ENCODE peak calls at places on chromosomes 13 and 19, in five cellular contexts. K is PC-3, G is IMR-90, R is neural progenitor cell, B is MM.1S. Q is an unnamed sample.
A peak's percentile ranks its signal among the peaks of the same experiment; 100 is the strongest.

GRCh38 chr13:30926781-30927180 is 5.7 kb upstream of the TEX26 start:
- DNase-seq in R (no peak), G (no peak), K (no peak), B (no peak), Q (no peak)

GRCh38 chr13:48862572-48862971 is 113.1 kb upstream of the FNDC3A start:
- DNase-seq in R (no peak), B (no peak), K (no peak), G (peak; percentile 5), Q (no peak)

GRCh38 chr13:39890537-39890936 is 235.1 kb downstream of the COG6 start:
- DNase-seq in R (no peak), B (no peak), K (no peak), G (no peak), Q (no peak)

GRCh38 chr19:42452590-42452989 is 9.8 kb upstream of the CXCL17 start:
- DNase-seq in G (no peak), B (no peak), R (no peak), K (no peak), Q (no peak)

GRCh38 chr13:100789968-100790367 is 115.4 kb upstream of the TMTC4 start:
- DNase-seq in R (no peak), G (no peak), K (no peak), B (peak; percentile 97), Q (no peak)

GRCh38 chr13:37791699-37792098 is 77.9 kb downstream of the TRPC4 start:
- DNase-seq in G (peak; percentile 10), K (no peak), B (no peak), R (no peak), Q (no peak)

GRCh38 chr19:39557791-39558622 is 18.0 kb upstream of the EID2 start:
- DNase-seq in R (no peak), B (peak; percentile 78), G (peak; percentile 11), K (peak; percentile 76), Q (peak; percentile 12)

GRCh38 chr13:79837741-79838450 is 356.9 kb downstream of the NDFIP2 start:
- DNase-seq in G (peak; percentile 75), K (peak; percentile 17), B (no peak), R (no peak), Q (no peak)

GRCh38 chr13:20495087-20496023 is 30.3 kb downstream of the CRYL1 start:
- DNase-seq in B (peak; percentile 46), K (peak; percentile 90), R (peak; percentile 69), G (peak; percentile 72), Q (peak; percentile 69)

GRCh38 chr13:41588899-41589298 is 131.5 kb downstream of the RGCC start:
- DNase-seq in R (no peak), K (peak; percentile 86), B (no peak), G (peak; percentile 97), Q (no peak)

GRCh38 chr13:102033719-102034446 is 368.0 kb downstream of the FGF14 start:
- DNase-seq in G (no peak), K (no peak), R (peak; percentile 56), B (no peak), Q (no peak)

GRCh38 chr13:98665638-98665995 is 86.9 kb downstream of the SLC15A1 start:
- DNase-seq in B (no peak), K (peak; percentile 56), G (no peak), R (peak; percentile 44), Q (no peak)

GRCh38 chr19:47794526-47794925 is 9.8 kb downstream of the TPRX1 start:
- DNase-seq in R (peak; percentile 21), B (no peak), K (no peak), G (no peak), Q (no peak)

GRCh38 chr19:888615-889385 is 4.2 kb downstream of the MED16 start:
- DNase-seq in G (no peak), B (no peak), K (no peak), R (no peak), Q (no peak)
- H3K4me2 ChIP-seq in G (no peak overlapping the region), B (no peak overlapping the region), K (no peak overlapping the region), R (no peak overlapping the region), Q (no peak overlapping the region)

GRCh38 chr13:88384542-88384941 is 713.4 kb downstream of the SLITRK5 start:
- DNase-seq in K (no peak), G (no peak), R (no peak), B (no peak), Q (no peak)
- H3K9me3 ChIP-seq in K (no peaks in the 10 kb centered on the region), G (no peaks in the 10 kb centered on the region), R (no peaks in the 10 kb centered on the region), B (no peaks in the 10 kb centered on the region), Q (no peaks in the 10 kb centered on the region)

DNA sequence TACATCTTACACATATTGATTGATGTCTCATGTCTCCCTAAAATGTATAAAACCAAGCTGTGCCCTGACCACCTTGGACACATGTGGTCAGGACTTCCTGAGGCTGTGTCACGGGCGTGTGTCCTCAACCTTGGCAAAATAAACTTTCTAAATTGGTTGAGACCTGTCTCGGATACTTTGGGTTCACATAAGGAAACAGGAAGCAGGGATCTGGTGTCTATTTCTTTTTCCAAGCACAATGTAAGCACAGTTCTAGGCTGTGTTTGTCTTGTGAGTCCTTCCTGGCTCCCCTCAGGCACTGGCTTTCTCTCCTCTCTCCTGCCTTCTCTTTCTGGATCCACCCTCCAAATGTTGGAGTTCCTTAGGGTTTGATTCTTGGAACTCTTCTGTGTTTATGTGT is 27.6 kb upstream of the TPT1 start:
- DNase-seq in G (peak; percentile 15), R (no peak), K (peak; percentile 56), B (no peak), Q (no peak)
- H3K4me2 ChIP-seq in G (no peak overlapping the region), R (no peak overlapping the region), K (peak overlapping the region; percentile 22), B (no peak overlapping the region), Q (no peak overlapping the region)

DNA sequence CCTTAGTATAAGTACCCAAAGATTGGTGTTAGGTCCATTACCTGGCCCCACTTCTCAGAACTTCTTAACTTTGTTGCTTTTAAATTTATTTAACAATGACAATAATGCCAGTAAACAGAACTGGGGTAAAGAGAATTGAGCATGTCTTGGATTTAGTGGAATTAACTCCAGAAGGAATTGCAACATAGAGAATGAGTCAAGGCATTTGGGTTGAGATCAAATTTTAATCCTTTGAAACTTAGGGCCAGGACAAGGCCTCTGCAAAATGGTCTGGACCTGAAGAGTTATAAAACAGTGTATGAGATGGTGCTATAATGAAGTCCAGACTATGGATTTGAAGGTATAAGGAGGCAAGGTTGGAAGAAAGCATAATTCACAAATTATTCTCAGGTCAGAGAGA is 1030.4 kb downstream of the SLITRK5 start:
- DNase-seq in K (peak; percentile 3), R (no peak), G (no peak), B (no peak), Q (no peak)
- H3K9me3 ChIP-seq in K (no peaks in the 10 kb centered on the region), R (no peaks in the 10 kb centered on the region), G (no peaks in the 10 kb centered on the region), B (no peaks in the 10 kb centered on the region), Q (no peaks in the 10 kb centered on the region)

GRCh38 chr19:31387662-31388175 is 38.5 kb upstream of the TSHZ3 start:
- DNase-seq in B (no peak), G (no peak), K (no peak), R (peak; percentile 86), Q (no peak)

GRCh38 chr19:31392514-31392913 is 43.3 kb upstream of the TSHZ3 start:
- DNase-seq in R (no peak), B (no peak), K (no peak), G (no peak), Q (no peak)

GRCh38 chr19:31390721-31391120 is 41.5 kb upstream of the TSHZ3 start:
- DNase-seq in B (no peak), R (no peak), G (no peak), K (no peak), Q (no peak)

GRCh38 chr19:31389874-31390273 is 40.6 kb upstream of the TSHZ3 start:
- DNase-seq in G (no peak), K (no peak), R (no peak), B (no peak), Q (no peak)

GRCh38 chr19:31391518-31391917 is 42.3 kb upstream of the TSHZ3 start:
- DNase-seq in R (no peak), B (no peak), K (no peak), G (no peak), Q (no peak)
- H3K4me2 ChIP-seq in R (no peak overlapping the region), B (no peak overlapping the region), K (no peak overlapping the region), G (no peak overlapping the region), Q (no peak overlapping the region)

GRCh38 chr19:54554896-54555295 is 18.7 kb upstream of the LILRA2 start:
- DNase-seq in K (no peak), B (no peak), G (no peak), R (no peak), Q (no peak)
- H3K9me3 ChIP-seq in K (no peaks in the 10 kb centered on the region), B (no peaks in the 10 kb centered on the region), G (peaks cover 30% of the 10 kb centered on the region), R (no peaks in the 10 kb centered on the region), Q (no peaks in the 10 kb centered on the region)

GRCh38 chr19:8322638-8322997 is 1.3 kb downstream of the RPS28 start:
- DNase-seq in G (no peak), B (no peak), R (no peak), K (no peak), Q (no peak)
- H3K4me2 ChIP-seq in G (peak overlapping the region; percentile 99), B (peak overlapping the region; percentile 90), R (peak overlapping the region; percentile 99), K (peak overlapping the region; percentile 96), Q (peak overlapping the region; percentile 71)

GRCh38 chr19:27892500-27892899 is 1320.5 kb downstream of the UQCRFS1 start:
- DNase-seq in K (no peak), G (no peak), R (no peak), B (no peak), Q (no peak)
- H3K9me3 ChIP-seq in K (no peaks in the 10 kb centered on the region), G (peaks cover 55% of the 10 kb centered on the region), R (no peaks in the 10 kb centered on the region), B (no peaks in the 10 kb centered on the region), Q (no peaks in the 10 kb centered on the region)

DNA sequence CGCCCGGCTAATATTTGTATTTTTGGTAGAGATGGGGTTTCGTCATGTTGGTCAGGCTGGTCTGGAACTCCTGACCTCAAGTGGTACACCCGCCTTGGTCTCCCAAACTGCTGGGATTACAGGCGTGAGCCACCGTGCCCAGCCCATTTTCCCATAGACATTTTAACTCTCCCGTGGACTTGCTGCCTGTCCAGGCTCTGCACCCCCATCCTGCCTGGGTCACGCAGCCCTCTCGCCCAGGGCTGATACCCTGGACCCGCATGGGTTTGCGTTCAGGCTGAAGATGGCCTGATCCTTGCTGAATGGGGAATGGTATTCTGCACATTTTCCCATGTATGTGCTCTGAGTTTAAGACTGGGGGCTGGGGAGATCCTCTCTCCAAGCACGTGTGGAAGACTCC is 46.0 kb upstream of the RANBP3 start:
- DNase-seq in R (no peak), G (no peak), K (no peak), B (no peak), Q (no peak)
- H3K4me2 ChIP-seq in R (no peak overlapping the region), G (no peak overlapping the region), K (no peak overlapping the region), B (no peak overlapping the region), Q (no peak overlapping the region)